ENCODE peak calls at places on chromosomes 6 and 20, in seven cellular contexts. Z is HCT116, M is H1, T is K562, U is GM12878, G is SK-N-SH, N is HepG2. O is an unnamed sample.

GRCh38 chr6:27311806-27312145 is 297 bp downstream of the POM121L2 start:
- DNase-seq in G (no peak), M (no peak), T (no peak), Z (no peak), N (no peak), U (no peak), O (no peak)

GRCh38 chr6:20487669-20488375 is 46.4 kb upstream of the CDKAL1 start:
- DNase-seq in M (no peak), U (no peak), Z (no peak), G (no peak), T (no peak), N (no peak), O (no peak)

GRCh38 chr6:73774311-73774766 is 78.3 kb downstream of the CD109 start:
- DNase-seq in N (no peak), Z (peak), T (no peak), M (no peak), U (peak), G (no peak), O (peak)

GRCh38 chr6:135258970-135259369 is 77.9 kb downstream of the MYB start:
- DNase-seq in T (no peak), G (no peak), M (no peak), N (no peak), U (no peak), Z (no peak), O (peak)

GRCh38 chr6:68746376-68746775 is 111.3 kb downstream of the ADGRB3 start:
- DNase-seq in T (no peak), Z (no peak), M (no peak), N (no peak), U (no peak), G (no peak), O (no peak)

GRCh38 chr6:30500421-30501069 is 11.2 kb downstream of the HLA-E start:
- DNase-seq in N (no peak), U (no peak), Z (no peak), M (no peak), G (no peak), T (peak), O (no peak)

GRCh38 chr20:38126146-38126912 is 38.7 kb downstream of the TGM2 start:
- DNase-seq in U (no peak), Z (no peak), T (no peak), G (no peak), M (no peak), N (no peak), O (no peak)

GRCh38 chr20:38894091-38894847 is 31.9 kb upstream of the FAM83D start:
- DNase-seq in N (no peak), G (peak), U (no peak), T (peak), Z (no peak), M (no peak), O (no peak)

GRCh38 chr6:387293-387694 is 4.3 kb upstream of the IRF4 start:
- DNase-seq in M (no peak), N (no peak), Z (no peak), U (no peak), T (no peak), G (no peak), O (no peak)

GRCh38 chr6:67560068-67560467 is 1075.0 kb upstream of the ADGRB3 start:
- DNase-seq in M (no peak), U (no peak), N (no peak), T (peak), G (no peak), Z (no peak), O (no peak)

GRCh38 chr20:438581-439469 is 23.5 kb downstream of the TBC1D20 start:
- DNase-seq in G (no peak), T (no peak), U (peak), N (no peak), Z (no peak), M (no peak), O (no peak)

GRCh38 chr6:112214749-112215269 is 39.6 kb downstream of the LAMA4 start:
- DNase-seq in M (no peak), G (no peak), U (no peak), T (no peak), N (peak), Z (no peak), O (no peak)

GRCh38 chr6:52285174-52286068 is 879 bp upstream of the MCM3 start:
- DNase-seq in M (no peak), N (peak), G (peak), Z (no peak), U (no peak), T (peak), O (no peak)

DNA sequence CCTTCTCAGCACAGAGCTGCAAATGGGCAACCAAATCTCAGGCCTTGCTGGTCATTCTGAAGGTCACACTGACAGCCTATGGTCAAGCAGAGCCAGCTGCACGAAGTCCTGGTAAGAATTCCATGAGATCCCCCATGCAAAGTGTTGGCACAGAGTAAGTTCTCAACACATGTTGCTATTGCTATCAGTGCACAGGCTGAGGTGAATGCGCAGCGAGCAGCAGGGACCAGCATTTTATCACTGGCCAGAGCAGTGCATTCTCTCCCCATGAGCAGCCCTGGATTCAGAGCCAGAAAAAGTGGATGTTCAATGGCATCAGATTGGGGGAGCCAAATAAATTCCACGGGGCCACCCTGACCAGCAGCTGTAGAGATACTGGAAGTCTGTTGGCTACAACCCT is 44.1 kb upstream of the TOP1 start:
- DNase-seq in G (no peak), U (no peak), M (no peak), T (no peak), N (no peak), Z (no peak), O (no peak)
- TF ChIP-seq JUND in G (no peak), U (no peak), M (no peak), T (no peak), N (no peak), Z (no peak), O (no peak)

GRCh38 chr20:43583133-43583864 is 7.4 kb upstream of the IFT52 start:
- DNase-seq in G (no peak), U (no peak), N (no peak), T (no peak), Z (no peak), M (no peak), O (no peak)
- TF ChIP-seq JUND in G (no peak), U (no peak), N (no peak), T (no peak), Z (no peak), M (no peak), O (no peak)

GRCh38 chr6:105763866-105764265 is 322.3 kb upstream of the PRDM1 start:
- DNase-seq in M (no peak), U (no peak), G (no peak), N (no peak), Z (no peak), T (no peak), O (no peak)

GRCh38 chr6:105757512-105758200 is 328.5 kb upstream of the PRDM1 start:
- DNase-seq in M (no peak), N (peak), Z (no peak), U (peak), T (no peak), G (no peak), O (no peak)

GRCh38 chr6:105760746-105761145 is 325.4 kb upstream of the PRDM1 start:
- DNase-seq in Z (no peak), M (no peak), U (no peak), T (no peak), N (no peak), G (no peak), O (no peak)

GRCh38 chr6:105759015-105759414 is 327.1 kb upstream of the PRDM1 start:
- DNase-seq in Z (no peak), N (no peak), U (no peak), M (no peak), T (no peak), G (no peak), O (no peak)

GRCh38 chr6:105759946-105760345 is 326.2 kb upstream of the PRDM1 start:
- DNase-seq in Z (no peak), G (no peak), M (no peak), T (no peak), N (no peak), U (no peak), O (no peak)
- TF ChIP-seq JUND in Z (no peak), G (peak), M (no peak), T (no peak), N (no peak), U (no peak), O (no peak)

GRCh38 chr6:47042238-47042843 is at the start of gene ADGRF1:
- DNase-seq in T (no peak), U (no peak), M (no peak), N (no peak), G (no peak), Z (no peak), O (peak)
- TF ChIP-seq JUND in T (no peak), U (no peak), M (no peak), N (no peak), G (no peak), Z (no peak), O (no peak)

DNA sequence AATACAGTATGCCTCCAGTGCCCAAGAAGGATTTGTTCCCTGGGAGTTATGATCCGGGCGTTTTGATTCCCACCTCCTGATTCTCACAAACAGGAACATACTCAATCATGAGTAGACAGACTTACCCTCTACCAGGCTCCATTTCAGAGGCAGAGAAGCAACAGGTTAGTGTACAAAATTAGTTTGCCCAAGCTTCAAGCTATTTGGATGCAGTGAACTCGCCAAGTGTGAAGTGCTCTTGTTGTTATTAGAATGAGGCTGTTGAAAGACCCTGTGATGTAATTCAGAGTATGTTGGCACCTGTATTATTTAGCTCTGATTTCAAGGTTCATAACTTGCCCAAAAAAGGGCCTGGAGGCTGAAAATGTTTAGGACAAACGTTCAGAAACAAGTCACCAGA is 247.0 kb downstream of the PHACTR1 start:
- DNase-seq in U (no peak), T (no peak), G (no peak), N (no peak), Z (no peak), M (no peak), O (no peak)
- TF ChIP-seq JUND in U (no peak), T (no peak), G (no peak), N (no peak), Z (no peak), M (no peak), O (no peak)

GRCh38 chr6:142384455-142385332 is 82.9 kb downstream of the ADGRG6 start:
- DNase-seq in Z (no peak), G (no peak), T (no peak), N (no peak), U (no peak), M (no peak), O (no peak)
- TF ChIP-seq JUND in Z (no peak), G (peak), T (no peak), N (no peak), U (no peak), M (no peak), O (no peak)

DNA sequence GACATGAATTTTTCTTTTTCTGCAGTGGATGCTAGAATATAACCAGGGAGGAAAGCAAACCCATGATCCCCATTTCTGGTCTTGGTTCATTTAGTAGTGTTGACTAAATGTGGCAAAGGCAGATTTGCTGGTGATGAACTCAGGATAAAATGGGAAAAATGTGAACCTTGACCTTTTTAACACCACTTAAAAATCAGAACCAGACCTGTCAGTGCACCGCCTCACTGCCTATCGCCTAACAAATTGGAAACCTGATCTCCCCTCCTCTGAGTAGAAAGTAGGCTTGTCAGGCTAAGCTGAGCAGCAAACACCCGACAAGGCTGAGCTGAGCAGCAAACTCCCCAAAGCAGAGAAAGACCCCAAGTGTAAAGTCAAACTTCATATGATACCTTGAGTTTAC is 254.8 kb downstream of the FOXC1 start:
- DNase-seq in T (no peak), N (peak), U (no peak), G (no peak), Z (no peak), M (no peak), O (no peak)
- TF ChIP-seq JUND in T (no peak), N (no peak), U (no peak), G (no peak), Z (no peak), M (no peak), O (no peak)

DNA sequence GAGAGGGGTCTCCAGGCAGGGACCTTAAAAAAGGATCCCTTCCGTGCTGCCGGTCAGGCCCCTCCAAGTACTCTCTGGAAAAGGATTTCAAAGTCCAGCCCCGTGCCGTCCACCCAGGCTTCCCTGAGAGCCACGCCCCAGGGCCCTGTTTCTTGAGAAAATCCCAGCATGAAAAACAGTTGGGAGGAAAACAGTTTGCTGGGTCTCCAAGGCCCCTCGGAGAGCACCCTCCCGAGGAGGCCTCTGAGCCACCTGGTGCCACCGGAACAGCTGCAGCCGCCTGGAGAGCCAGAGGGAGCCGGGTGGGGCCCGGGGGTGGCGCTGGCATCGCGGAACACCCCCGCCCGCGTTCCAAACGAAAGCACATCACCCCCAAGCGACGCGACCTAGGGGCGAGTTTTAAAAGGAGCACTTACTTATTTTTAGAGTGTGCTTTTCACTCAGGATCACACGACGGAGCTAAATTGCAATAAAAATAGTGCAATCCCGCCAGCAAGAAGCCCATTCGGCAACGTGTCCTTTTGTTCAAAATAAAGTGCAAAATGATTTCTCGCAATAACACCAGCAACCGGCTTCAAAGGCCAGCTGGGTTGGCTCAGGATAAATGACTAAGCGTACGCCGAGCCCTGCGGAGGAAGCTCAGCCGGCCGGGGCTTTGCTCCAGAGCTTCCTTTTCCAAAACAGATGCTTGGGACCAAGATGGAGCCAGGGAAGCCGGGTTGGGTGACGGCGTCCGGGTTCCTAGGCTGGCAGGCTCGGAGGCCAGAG is 64.2 kb downstream of the YTHDF1 start:
- DNase-seq in N (no peak), U (no peak), M (no peak), T (no peak), G (no peak), Z (no peak), O (no peak)
- TF ChIP-seq JUND in N (no peak), U (no peak), M (no peak), T (no peak), G (no peak), Z (no peak), O (no peak)

GRCh38 chr6:34855463-34855862 is 32.4 kb downstream of the TAF11 start:
- DNase-seq in N (no peak), Z (no peak), G (no peak), U (no peak), T (no peak), M (no peak), O (no peak)

GRCh38 chr6:34851361-34851760 is 36.5 kb downstream of the TAF11 start:
- DNase-seq in M (no peak), N (no peak), U (no peak), T (no peak), G (no peak), Z (no peak), O (no peak)

GRCh38 chr6:34852406-34853085 is 35.3 kb downstream of the TAF11 start:
- DNase-seq in G (no peak), M (no peak), N (no peak), Z (no peak), U (no peak), T (no peak), O (no peak)
- TF ChIP-seq JUND in G (no peak), M (no peak), N (no peak), Z (no peak), U (no peak), T (no peak), O (no peak)

GRCh38 chr20:9514461-9515210 is at the start of gene LAMP5:
- DNase-seq in G (peak), Z (no peak), U (no peak), N (no peak), M (no peak), T (no peak), O (peak)

GRCh38 chr20:9514072-9514460 is 324 bp upstream of the LAMP5 start:
- DNase-seq in T (no peak), G (peak), U (no peak), Z (no peak), M (no peak), N (no peak), O (no peak)

GRCh38 chr20:9515761-9516657 is 1.6 kb downstream of the LAMP5 start:
- DNase-seq in T (no peak), U (no peak), G (peak), M (no peak), Z (peak), N (no peak), O (no peak)

GRCh38 chr20:9516658-9516987 is 2.2 kb downstream of the LAMP5 start:
- DNase-seq in T (no peak), U (no peak), G (no peak), Z (no peak), M (no peak), N (no peak), O (no peak)

GRCh38 chr20:9515211-9515580 is 806 bp downstream of the LAMP5 start:
- DNase-seq in G (peak), N (no peak), M (no peak), Z (no peak), U (no peak), T (no peak), O (no peak)
- TF ChIP-seq JUND in G (no peak), N (no peak), M (no peak), Z (no peak), U (no peak), T (no peak), O (no peak)

O was measured in T47D.